ENCODE peak calls at places on chromosomes 12 and 14, in ten cellular contexts. One of them, this sample, is unnamed.

GRCh38 chr12:90058721-90059120 is 350.1 kb upstream of the ATP2B1 start:
- DNase-seq in activated T-helper 1 cell treated with anti-CD3 and anti-CD28 coated beads, Interleukin-12 subunit alpha, Interleukin-12 subunit beta, Interleukin-2, Interleukin-4 antibody, amounts not matched to agents 30 ng/mL and 10 ng/mL and 1 ng/mL, durations not matched to agents 14 hours and 24 hours and 36 hours: no peak
- DNase-seq in dorsolateral prefrontal cortex: no peak
- DNase-seq in CD4-positive, alpha-beta memory T cell: no peak
- DNase-seq in DMS153: no peak
- DNase-seq in epithelial cell of esophagus: peak; percentile 47
- DNase-seq in uterus: no peak
- DNase-seq in transverse colon: no peak
- DNase-seq in activated CD4-positive, alpha-beta T cell treated with anti-CD3 and anti-CD28 coated beads for 24 hours: no peak
- DNase-seq in neural crest cell: no peak
- DNase-seq in this sample: no peak

GRCh38 chr12:1855241-1855640 is 34.9 kb downstream of the LRTM2 start:
- DNase-seq in dorsolateral prefrontal cortex: no peak
- DNase-seq in CD4-positive, alpha-beta memory T cell: no peak
- DNase-seq in neural crest cell: no peak
- DNase-seq in transverse colon: no peak
- DNase-seq in activated T-helper 1 cell treated with anti-CD3 and anti-CD28 coated beads, Interleukin-12 subunit alpha, Interleukin-12 subunit beta, Interleukin-2, Interleukin-4 antibody, amounts not matched to agents 30 ng/mL and 10 ng/mL and 1 ng/mL, durations not matched to agents 14 hours and 24 hours and 36 hours: no peak
- DNase-seq in epithelial cell of esophagus: peak; percentile 5
- DNase-seq in uterus: no peak
- DNase-seq in DMS153: no peak
- DNase-seq in activated CD4-positive, alpha-beta T cell treated with anti-CD3 and anti-CD28 coated beads for 24 hours: no peak
- DNase-seq in this sample: peak; percentile 3

GRCh38 chr12:71371132-71371531 is 68.5 kb upstream of the LGR5 start:
- DNase-seq in CD4-positive, alpha-beta memory T cell: no peak
- DNase-seq in epithelial cell of esophagus: no peak
- DNase-seq in transverse colon: no peak
- DNase-seq in activated T-helper 1 cell treated with anti-CD3 and anti-CD28 coated beads, Interleukin-12 subunit alpha, Interleukin-12 subunit beta, Interleukin-2, Interleukin-4 antibody, amounts not matched to agents 30 ng/mL and 10 ng/mL and 1 ng/mL, durations not matched to agents 14 hours and 24 hours and 36 hours: no peak
- DNase-seq in DMS153: no peak
- DNase-seq in dorsolateral prefrontal cortex: no peak
- DNase-seq in uterus: no peak
- DNase-seq in activated CD4-positive, alpha-beta T cell treated with anti-CD3 and anti-CD28 coated beads for 24 hours: no peak
- DNase-seq in neural crest cell: no peak
- DNase-seq in this sample: no peak

GRCh38 chr12:124298685-124299410 is 4.0 kb downstream of the RFLNA start:
- DNase-seq in activated T-helper 1 cell treated with anti-CD3 and anti-CD28 coated beads, Interleukin-12 subunit alpha, Interleukin-12 subunit beta, Interleukin-2, Interleukin-4 antibody, amounts not matched to agents 30 ng/mL and 10 ng/mL and 1 ng/mL, durations not matched to agents 14 hours and 24 hours and 36 hours: no peak
- DNase-seq in uterus: no peak
- DNase-seq in epithelial cell of esophagus: no peak
- DNase-seq in dorsolateral prefrontal cortex: no peak
- DNase-seq in activated CD4-positive, alpha-beta T cell treated with anti-CD3 and anti-CD28 coated beads for 24 hours: no peak
- DNase-seq in CD4-positive, alpha-beta memory T cell: no peak
- DNase-seq in DMS153: no peak
- DNase-seq in transverse colon: no peak
- DNase-seq in neural crest cell: no peak
- DNase-seq in this sample: no peak

GRCh38 chr14:79246200-79246599 is 965.1 kb downstream of the DIO2 start:
- DNase-seq in CD4-positive, alpha-beta memory T cell: no peak
- DNase-seq in activated CD4-positive, alpha-beta T cell treated with anti-CD3 and anti-CD28 coated beads for 24 hours: no peak
- DNase-seq in DMS153: no peak
- DNase-seq in transverse colon: no peak
- DNase-seq in neural crest cell: no peak
- DNase-seq in epithelial cell of esophagus: no peak
- DNase-seq in uterus: no peak
- DNase-seq in dorsolateral prefrontal cortex: no peak
- DNase-seq in activated T-helper 1 cell treated with anti-CD3 and anti-CD28 coated beads, Interleukin-12 subunit alpha, Interleukin-12 subunit beta, Interleukin-2, Interleukin-4 antibody, amounts not matched to agents 30 ng/mL and 10 ng/mL and 1 ng/mL, durations not matched to agents 14 hours and 24 hours and 36 hours: no peak
- DNase-seq in this sample: no peak

GRCh38 chr12:109358154-109358869 is 10.6 kb downstream of the MYO1H start:
- DNase-seq in transverse colon: no peak
- DNase-seq in epithelial cell of esophagus: no peak
- DNase-seq in uterus: no peak
- DNase-seq in CD4-positive, alpha-beta memory T cell: no peak
- DNase-seq in DMS153: no peak
- DNase-seq in neural crest cell: no peak
- DNase-seq in activated T-helper 1 cell treated with anti-CD3 and anti-CD28 coated beads, Interleukin-12 subunit alpha, Interleukin-12 subunit beta, Interleukin-2, Interleukin-4 antibody, amounts not matched to agents 30 ng/mL and 10 ng/mL and 1 ng/mL, durations not matched to agents 14 hours and 24 hours and 36 hours: peak; percentile 2
- DNase-seq in activated CD4-positive, alpha-beta T cell treated with anti-CD3 and anti-CD28 coated beads for 24 hours: no peak
- DNase-seq in dorsolateral prefrontal cortex: no peak
- DNase-seq in this sample: peak; percentile 44

GRCh38 chr12:121465921-121466799 is 66.2 kb downstream of the RNF34 start:
- DNase-seq in DMS153: no peak
- DNase-seq in neural crest cell: peak; percentile 33
- DNase-seq in CD4-positive, alpha-beta memory T cell: no peak
- DNase-seq in uterus: no peak
- DNase-seq in epithelial cell of esophagus: peak; percentile 22
- DNase-seq in activated CD4-positive, alpha-beta T cell treated with anti-CD3 and anti-CD28 coated beads for 24 hours: no peak
- DNase-seq in transverse colon: peak; percentile 46
- DNase-seq in activated T-helper 1 cell treated with anti-CD3 and anti-CD28 coated beads, Interleukin-12 subunit alpha, Interleukin-12 subunit beta, Interleukin-2, Interleukin-4 antibody, amounts not matched to agents 30 ng/mL and 10 ng/mL and 1 ng/mL, durations not matched to agents 14 hours and 24 hours and 36 hours: peak; percentile 46
- DNase-seq in dorsolateral prefrontal cortex: no peak
- DNase-seq in this sample: peak; percentile 39

GRCh38 chr12:132623072-132623869 is 4.7 kb downstream of the P2RX2 start:
- DNase-seq in transverse colon: no peak
- DNase-seq in DMS153: no peak
- DNase-seq in activated CD4-positive, alpha-beta T cell treated with anti-CD3 and anti-CD28 coated beads for 24 hours: no peak
- DNase-seq in CD4-positive, alpha-beta memory T cell: no peak
- DNase-seq in epithelial cell of esophagus: peak; percentile 45
- DNase-seq in activated T-helper 1 cell treated with anti-CD3 and anti-CD28 coated beads, Interleukin-12 subunit alpha, Interleukin-12 subunit beta, Interleukin-2, Interleukin-4 antibody, amounts not matched to agents 30 ng/mL and 10 ng/mL and 1 ng/mL, durations not matched to agents 14 hours and 24 hours and 36 hours: no peak
- DNase-seq in neural crest cell: no peak
- DNase-seq in uterus: no peak
- DNase-seq in dorsolateral prefrontal cortex: no peak
- DNase-seq in this sample: no peak

GRCh38 chr12:27177716-27178115 is 66.4 kb upstream of the STK38L start:
- DNase-seq in activated T-helper 1 cell treated with anti-CD3 and anti-CD28 coated beads, Interleukin-12 subunit alpha, Interleukin-12 subunit beta, Interleukin-2, Interleukin-4 antibody, amounts not matched to agents 30 ng/mL and 10 ng/mL and 1 ng/mL, durations not matched to agents 14 hours and 24 hours and 36 hours: no peak
- DNase-seq in activated CD4-positive, alpha-beta T cell treated with anti-CD3 and anti-CD28 coated beads for 24 hours: no peak
- DNase-seq in transverse colon: no peak
- DNase-seq in CD4-positive, alpha-beta memory T cell: no peak
- DNase-seq in neural crest cell: no peak
- DNase-seq in DMS153: no peak
- DNase-seq in uterus: no peak
- DNase-seq in epithelial cell of esophagus: peak; percentile 90
- DNase-seq in dorsolateral prefrontal cortex: no peak
- DNase-seq in this sample: no peak

GRCh38 chr12:53074999-53075370 is 4.2 kb downstream of the SPRYD3 start:
- DNase-seq in DMS153: no peak
- DNase-seq in neural crest cell: no peak
- DNase-seq in uterus: no peak
- DNase-seq in CD4-positive, alpha-beta memory T cell: no peak
- DNase-seq in dorsolateral prefrontal cortex: no peak
- DNase-seq in transverse colon: no peak
- DNase-seq in activated CD4-positive, alpha-beta T cell treated with anti-CD3 and anti-CD28 coated beads for 24 hours: no peak
- DNase-seq in epithelial cell of esophagus: no peak
- DNase-seq in activated T-helper 1 cell treated with anti-CD3 and anti-CD28 coated beads, Interleukin-12 subunit alpha, Interleukin-12 subunit beta, Interleukin-2, Interleukin-4 antibody, amounts not matched to agents 30 ng/mL and 10 ng/mL and 1 ng/mL, durations not matched to agents 14 hours and 24 hours and 36 hours: no peak
- DNase-seq in this sample: no peak

GRCh38 chr14:51609251-51609986 is 42.3 kb upstream of the FRMD6 start:
- DNase-seq in epithelial cell of esophagus: no peak
- DNase-seq in CD4-positive, alpha-beta memory T cell: no peak
- DNase-seq in transverse colon: no peak
- DNase-seq in activated T-helper 1 cell treated with anti-CD3 and anti-CD28 coated beads, Interleukin-12 subunit alpha, Interleukin-12 subunit beta, Interleukin-2, Interleukin-4 antibody, amounts not matched to agents 30 ng/mL and 10 ng/mL and 1 ng/mL, durations not matched to agents 14 hours and 24 hours and 36 hours: no peak
- DNase-seq in dorsolateral prefrontal cortex: no peak
- DNase-seq in uterus: no peak
- DNase-seq in activated CD4-positive, alpha-beta T cell treated with anti-CD3 and anti-CD28 coated beads for 24 hours: no peak
- DNase-seq in DMS153: no peak
- DNase-seq in neural crest cell: no peak
- DNase-seq in this sample: no peak

GRCh38 chr12:254039-254438 is 8.6 kb downstream of the SLC6A13 start:
- DNase-seq in dorsolateral prefrontal cortex: no peak
- DNase-seq in CD4-positive, alpha-beta memory T cell: no peak
- DNase-seq in transverse colon: no peak
- DNase-seq in DMS153: no peak
- DNase-seq in neural crest cell: no peak
- DNase-seq in uterus: no peak
- DNase-seq in epithelial cell of esophagus: no peak
- DNase-seq in activated CD4-positive, alpha-beta T cell treated with anti-CD3 and anti-CD28 coated beads for 24 hours: no peak
- DNase-seq in activated T-helper 1 cell treated with anti-CD3 and anti-CD28 coated beads, Interleukin-12 subunit alpha, Interleukin-12 subunit beta, Interleukin-2, Interleukin-4 antibody, amounts not matched to agents 30 ng/mL and 10 ng/mL and 1 ng/mL, durations not matched to agents 14 hours and 24 hours and 36 hours: no peak
- DNase-seq in this sample: no peak

GRCh38 chr14:55026441-55026792 is 482 bp downstream of the WDHD1 start:
- DNase-seq in epithelial cell of esophagus: no peak
- DNase-seq in transverse colon: no peak
- DNase-seq in activated CD4-positive, alpha-beta T cell treated with anti-CD3 and anti-CD28 coated beads for 24 hours: no peak
- DNase-seq in activated T-helper 1 cell treated with anti-CD3 and anti-CD28 coated beads, Interleukin-12 subunit alpha, Interleukin-12 subunit beta, Interleukin-2, Interleukin-4 antibody, amounts not matched to agents 30 ng/mL and 10 ng/mL and 1 ng/mL, durations not matched to agents 14 hours and 24 hours and 36 hours: no peak
- DNase-seq in DMS153: no peak
- DNase-seq in dorsolateral prefrontal cortex: no peak
- DNase-seq in CD4-positive, alpha-beta memory T cell: no peak
- DNase-seq in neural crest cell: no peak
- DNase-seq in uterus: no peak
- DNase-seq in this sample: no peak